ENCODE peak calls at places on chromosome 1, in ten cellular contexts. W is activated CD4-positive, alpha-beta T cell treated with anti-CD3 and anti-CD28 coated beads, Interleukin-2, amount 50 U/mL, for 1 hour; J is cardiac fibroblast; O is choroid plexus epithelial cell; G is fibroblast of mammary gland; P is suprapubic skin; H is A549; S is amniotic stem cell; R is BJ; A is stimulated activated CD4-positive, alpha-beta T cell treated with anti-CD3 and anti-CD28 coated beads, Interleukin-1b, Interleukin-23, amount 100 ng/mL, for 24 hours. I is an unnamed sample.

GRCh38 chr1:90957497-90957896 is 64.3 kb downstream of the ZNF644 start:
- DNase-seq in S (no peak), G (no peak), W (no peak), H (no peak), J (no peak), R (no peak), A (no peak), P (no peak), O (no peak), I (no peak)

GRCh38 chr1:65147424-65148177 is 402 bp upstream of the AK4 start:
- DNase-seq in W (peak), G (peak), A (peak), O (peak), J (peak), S (no peak), P (peak), R (no peak), H (no peak), I (peak)

GRCh38 chr1:115668579-115668978 is 26.8 kb downstream of the VANGL1 start:
- DNase-seq in W (no peak), A (no peak), H (no peak), S (no peak), G (peak), O (peak), J (peak), R (no peak), P (no peak), I (no peak)

GRCh38 chr1:235831148-235831547 is 35.6 kb downstream of the LYST start:
- DNase-seq in O (peak), S (no peak), J (peak), W (no peak), P (no peak), R (no peak), G (peak), A (no peak), H (no peak), I (no peak)

GRCh38 chr1:221832617-221833016 is 90.7 kb upstream of the DUSP10 start:
- DNase-seq in A (no peak), G (no peak), W (no peak), P (no peak), S (no peak), R (no peak), O (no peak), J (no peak), H (no peak), I (no peak)

GRCh38 chr1:56838726-56839125 is 15.9 kb upstream of the C8A start:
- DNase-seq in W (no peak), G (peak), H (no peak), R (no peak), J (peak), P (no peak), S (no peak), A (no peak), O (peak), I (peak)

GRCh38 chr1:151819951-151820623 is 11.5 kb downstream of the RORC start:
- DNase-seq in R (no peak), G (no peak), W (no peak), J (peak), S (no peak), P (no peak), H (no peak), A (no peak), O (no peak), I (no peak)

GRCh38 chr1:232709339-232709738 is 79.4 kb upstream of the SIPA1L2 start:
- DNase-seq in A (no peak), S (no peak), W (no peak), R (no peak), G (peak), O (no peak), J (peak), P (no peak), H (no peak), I (peak)

GRCh38 chr1:33966346-33967141 is 102.7 kb downstream of the HMGB4 start:
- DNase-seq in A (no peak), W (no peak), S (no peak), G (peak), J (peak), O (no peak), P (no peak), R (no peak), H (no peak), I (peak)

GRCh38 chr1:215023151-215023832 is 59.2 kb upstream of the KCNK2 start:
- DNase-seq in R (no peak), P (no peak), J (peak), W (no peak), A (no peak), H (no peak), G (peak), O (peak), S (no peak), I (peak)

GRCh38 chr1:84412316-84412942 is 14.1 kb downstream of the DNASE2B start:
- DNase-seq in A (no peak), G (peak), S (peak), J (peak), W (no peak), R (no peak), H (no peak), O (peak), P (no peak), I (peak)

GRCh38 chr1:162823771-162824525 is 33.4 kb downstream of the HSD17B7 start:
- DNase-seq in S (no peak), O (no peak), W (no peak), A (no peak), J (no peak), P (no peak), H (no peak), G (no peak), R (no peak), I (no peak)

GRCh38 chr1:4854379-4854778 is 200.0 kb downstream of the AJAP1 start:
- DNase-seq in J (no peak), R (no peak), S (no peak), W (no peak), P (no peak), A (no peak), G (no peak), O (no peak), H (no peak), I (no peak)

GRCh38 chr1:181969902-181970301 is 91.6 kb downstream of the ZNF648 start:
- DNase-seq in R (no peak), S (no peak), J (no peak), A (no peak), W (no peak), G (no peak), P (no peak), H (no peak), O (no peak), I (no peak)

GRCh38 chr1:21153336-21153735 is 23.4 kb downstream of the EIF4G3 start:
- DNase-seq in W (no peak), J (no peak), R (no peak), S (no peak), P (no peak), O (no peak), H (no peak), A (no peak), G (no peak), I (no peak)